ENCODE peak calls at places on chromosomes 11 and 22, in nine cellular contexts. J is dorsolateral prefrontal cortex; F is adrenal gland; H is activated CD4-positive, alpha-beta T cell treated with anti-CD3 and anti-CD28 coated beads, Interleukin-2, amount 50 U/mL, for 1 hour; E is GM13977; I is WTC11; M is cardiac muscle cell; L is GM12865; A is SW480. O is an unnamed sample.

GRCh38 chr11:117255966-117256365 is 23.5 kb downstream of the RNF214 start:
- DNase-seq in I (no peak), F (no peak), J (no peak), M (no peak), A (no peak), E (no peak), H (no peak), L (no peak), O (no peak)

GRCh38 chr11:10913996-10914514 is 56.2 kb upstream of the ZBED5 start:
- DNase-seq in F (no peak), I (no peak), J (no peak), M (no peak), H (no peak), A (no peak), L (no peak), E (no peak), O (no peak)

GRCh38 chr22:38204784-38205183 is 3.0 kb downstream of the MAFF start:
- DNase-seq in M (no peak), A (no peak), I (no peak), E (peak), F (no peak), J (no peak), H (no peak), L (peak), O (peak)

GRCh38 chr11:75465701-75466531 is 32.9 kb upstream of the KLHL35 start:
- DNase-seq in E (no peak), I (no peak), H (no peak), A (no peak), M (peak), F (no peak), L (no peak), J (no peak), O (no peak)

GRCh38 chr22:26921726-26922125 is 264.3 kb downstream of the MIAT start:
- DNase-seq in H (no peak), M (no peak), I (no peak), A (no peak), J (no peak), L (no peak), E (no peak), F (no peak), O (no peak)

GRCh38 chr11:57778318-57779037 is 16.9 kb downstream of the CTNND1 start:
- DNase-seq in F (peak), M (peak), L (no peak), A (peak), I (peak), H (no peak), J (peak), E (no peak), O (no peak)

GRCh38 chr11:2526808-2527381 is 82.1 kb downstream of the KCNQ1 start:
- DNase-seq in H (no peak), A (no peak), L (peak), E (peak), M (no peak), I (peak), J (peak), F (peak), O (no peak)

GRCh38 chr11:45884596-45885185 is 760 bp upstream of the MAPK8IP1 start:
- DNase-seq in J (no peak), F (no peak), H (no peak), M (no peak), A (no peak), E (peak), I (no peak), L (no peak), O (no peak)

GRCh38 chr11:65899356-65900124 is 648 bp downstream of the FOSL1 start:
- DNase-seq in M (peak), L (peak), J (no peak), E (peak), I (peak), H (peak), A (peak), F (peak), O (no peak)

GRCh38 chr22:37021710-37022482 is 2.4 kb downstream of the MPST start:
- DNase-seq in H (peak), L (peak), A (no peak), E (peak), I (peak), J (no peak), M (peak), F (no peak), O (no peak)

GRCh38 chr11:134539285-134539684 is 127.2 kb upstream of the B3GAT1 start:
- DNase-seq in F (no peak), J (no peak), L (no peak), A (no peak), M (no peak), I (no peak), E (no peak), H (no peak), O (no peak)

GRCh38 chr22:45816771-45817170 is 145.1 kb downstream of the ATXN10 start:
- DNase-seq in I (no peak), M (no peak), L (no peak), A (no peak), J (no peak), E (no peak), F (no peak), H (no peak), O (no peak)

GRCh38 chr22:30430933-30431332 is 5.4 kb downstream of the MTFP1 start:
- DNase-seq in J (no peak), M (no peak), H (no peak), E (no peak), F (no peak), I (no peak), A (no peak), L (no peak), O (no peak)

GRCh38 chr11:69212121-69213110 is 56.7 kb downstream of the SMIM38 start:
- DNase-seq in L (no peak), H (no peak), E (no peak), A (no peak), M (no peak), F (no peak), I (peak), J (no peak), O (no peak)

GRCh38 chr11:1896468-1896867 is 4.8 kb upstream of the PRR33 start:
- DNase-seq in L (no peak), H (no peak), J (no peak), A (no peak), I (no peak), F (no peak), M (no peak), E (peak), O (no peak)

GRCh38 chr11:75380716-75381420 is 18.4 kb upstream of the RPS3 start:
- DNase-seq in M (peak), J (no peak), I (no peak), A (no peak), L (no peak), F (no peak), H (no peak), E (no peak), O (no peak)

GRCh38 chr11:16917941-16918340 is 96.3 kb downstream of the PLEKHA7 start:
- DNase-seq in F (no peak), L (no peak), J (no peak), M (no peak), I (no peak), A (no peak), H (no peak), E (no peak), O (no peak)

GRCh38 chr22:24696551-24697001 is 77.9 kb downstream of the PIWIL3 start:
- DNase-seq in A (no peak), M (no peak), J (no peak), I (no peak), H (no peak), E (no peak), L (no peak), F (no peak), O (no peak)

GRCh38 chr11:33874910-33875490 is 16.9 kb downstream of the LMO2 start:
- DNase-seq in I (no peak), E (no peak), H (no peak), J (no peak), F (no peak), A (no peak), M (no peak), L (no peak), O (no peak)

GRCh38 chr11:128550261-128550821 is 37.0 kb downstream of the ETS1 start:
- DNase-seq in L (no peak), M (peak), F (no peak), A (no peak), I (no peak), H (no peak), E (no peak), J (no peak), O (no peak)

GRCh38 chr11:125874556-125875124 is 12.8 kb upstream of the HYLS1 start:
- DNase-seq in E (peak), L (peak), H (peak), F (peak), M (peak), A (peak), J (no peak), I (peak), O (no peak)

GRCh38 chr22:49853981-49854791 is 542 bp downstream of the ZBED4 start:
- DNase-seq in E (no peak), F (peak), H (peak), A (peak), M (peak), L (peak), I (no peak), J (peak), O (no peak)